ENCODE peak calls at places on chromosomes 7 and 10, in ten cellular contexts. Y is fibroblast of lung; Z is cardiac fibroblast; F is CD8-positive, alpha-beta T cell; D is heart right ventricle; H is brain microvascular endothelial cell; J is sigmoid colon; G is thoracic aorta; K is cardiac muscle cell; V is BE2C. A is an unnamed sample.

GRCh38 chr10:99743841-99744240 is 11.8 kb downstream of the CUTC start:
- DNase-seq in Y (no peak), Z (no peak), F (no peak), D (no peak), H (no peak), J (no peak), G (no peak), K (no peak), V (no peak), A (no peak)

GRCh38 chr10:50585921-50586739 is 37.6 kb downstream of the SGMS1 start:
- DNase-seq in Y (peak), Z (peak), F (no peak), D (no peak), H (peak), J (no peak), G (no peak), K (no peak), V (no peak), A (no peak)

GRCh38 chr7:117281562-117281961 is 41.3 kb downstream of the WNT2 start:
- DNase-seq in Y (no peak), Z (peak), F (no peak), D (no peak), H (no peak), J (no peak), G (no peak), K (peak), V (no peak), A (no peak)

GRCh38 chr10:124728071-124728829 is 15.9 kb downstream of the FAM53B start:
- DNase-seq in Y (peak), Z (peak), F (no peak), D (no peak), H (no peak), J (no peak), G (no peak), K (no peak), V (no peak), A (no peak)

GRCh38 chr7:77348371-77348813 is 67.8 kb downstream of the GSAP start:
- DNase-seq in Y (peak), Z (peak), F (no peak), D (peak), H (peak), J (peak), G (no peak), K (peak), V (no peak), A (no peak)

GRCh38 chr7:140212100-140212881 is 35.5 kb upstream of the KDM7A start:
- DNase-seq in Y (no peak), Z (no peak), F (no peak), D (no peak), H (no peak), J (no peak), G (no peak), K (no peak), V (no peak), A (no peak)

GRCh38 chr10:33460461-33461294 is 126.2 kb upstream of the NRP1 start:
- DNase-seq in Y (peak), Z (peak), F (no peak), D (peak), H (peak), J (peak), G (peak), K (peak), V (peak), A (no peak)

GRCh38 chr10:129794056-129794455 is 170.0 kb downstream of the EBF3 start:
- DNase-seq in Y (no peak), Z (no peak), F (no peak), D (no peak), H (no peak), J (no peak), G (no peak), K (no peak), V (no peak), A (no peak)

GRCh38 chr10:16585103-16585502 is 63.4 kb upstream of the C1QL3 start:
- DNase-seq in Y (no peak), Z (peak), F (no peak), D (no peak), H (no peak), J (no peak), G (no peak), K (no peak), V (no peak), A (no peak)

GRCh38 chr7:64098-64521 is 128.3 kb upstream of the FAM20C start:
- DNase-seq in Y (peak), Z (peak), F (no peak), D (peak), H (peak), J (peak), G (no peak), K (peak), V (peak), A (no peak)

GRCh38 chr10:48363617-48364355 is 57.3 kb downstream of the MAPK8 start:
- DNase-seq in Y (peak), Z (peak), F (no peak), D (no peak), H (peak), J (no peak), G (no peak), K (peak), V (peak), A (peak)

GRCh38 chr7:143303733-143304132 is 12.2 kb upstream of the CLCN1 start:
- DNase-seq in Y (no peak), Z (no peak), F (no peak), D (no peak), H (no peak), J (no peak), G (no peak), K (no peak), V (no peak), A (no peak)

GRCh38 chr7:80335473-80336232 is 176.2 kb downstream of the GNAT3 start:
- DNase-seq in Y (peak), Z (peak), F (no peak), D (no peak), H (no peak), J (no peak), G (no peak), K (no peak), V (no peak), A (no peak)

GRCh38 chr10:52779541-52780390 is 7.2 kb upstream of the MBL2 start:
- DNase-seq in Y (peak), Z (peak), F (no peak), D (peak), H (peak), J (no peak), G (no peak), K (peak), V (peak), A (peak)

GRCh38 chr7:253491-254336 is 36.3 kb upstream of the FOXL3 start:
- DNase-seq in Y (no peak), Z (no peak), F (no peak), D (no peak), H (no peak), J (no peak), G (no peak), K (no peak), V (no peak), A (no peak)

GRCh38 chr7:73977626-73978618 is 50.1 kb upstream of the ELN start:
- DNase-seq in Y (no peak), Z (no peak), F (no peak), D (no peak), H (no peak), J (peak), G (no peak), K (no peak), V (peak), A (no peak)

GRCh38 chr10:113549856-113550255 is 3.0 kb upstream of the HABP2 start:
- DNase-seq in Y (no peak), Z (no peak), F (no peak), D (no peak), H (no peak), J (no peak), G (no peak), K (no peak), V (peak), A (no peak)

GRCh38 chr10:58653139-58653538 is 140.5 kb downstream of the BICC1 start:
- DNase-seq in Y (peak), Z (peak), F (no peak), D (no peak), H (no peak), J (no peak), G (no peak), K (no peak), V (no peak), A (no peak)

GRCh38 chr7:90988523-90988922 is 275.7 kb upstream of the FZD1 start:
- DNase-seq in Y (no peak), Z (no peak), F (no peak), D (no peak), H (no peak), J (no peak), G (no peak), K (no peak), V (no peak), A (no peak)

GRCh38 chr7:112173214-112173905 is 32.8 kb downstream of the DOCK4 start:
- DNase-seq in Y (no peak), Z (peak), F (no peak), D (no peak), H (no peak), J (no peak), G (no peak), K (no peak), V (peak), A (no peak)

GRCh38 chr10:22010973-22011408 is 7.5 kb upstream of the DNAJC1 start:
- DNase-seq in Y (peak), Z (peak), F (no peak), D (no peak), H (no peak), J (no peak), G (no peak), K (peak), V (no peak), A (no peak)

GRCh38 chr7:64875658-64876406 is 27.2 kb upstream of the ZNF273 start:
- DNase-seq in Y (no peak), Z (no peak), F (no peak), D (no peak), H (no peak), J (no peak), G (no peak), K (no peak), V (no peak), A (no peak)

GRCh38 chr10:1420663-1421362 is 316.5 kb downstream of the ADARB2 start:
- DNase-seq in Y (peak), Z (no peak), F (peak), D (peak), H (peak), J (no peak), G (no peak), K (peak), V (peak), A (no peak)

GRCh38 chr7:26910221-26910620 is 45.8 kb upstream of the SKAP2 start:
- DNase-seq in Y (peak), Z (peak), F (no peak), D (no peak), H (peak), J (no peak), G (no peak), K (no peak), V (no peak), A (peak)

GRCh38 chr10:89079991-89080390 is 89.4 kb downstream of the FAS start:
- DNase-seq in Y (no peak), Z (no peak), F (no peak), D (no peak), H (no peak), J (no peak), G (no peak), K (no peak), V (no peak), A (no peak)

DNA sequence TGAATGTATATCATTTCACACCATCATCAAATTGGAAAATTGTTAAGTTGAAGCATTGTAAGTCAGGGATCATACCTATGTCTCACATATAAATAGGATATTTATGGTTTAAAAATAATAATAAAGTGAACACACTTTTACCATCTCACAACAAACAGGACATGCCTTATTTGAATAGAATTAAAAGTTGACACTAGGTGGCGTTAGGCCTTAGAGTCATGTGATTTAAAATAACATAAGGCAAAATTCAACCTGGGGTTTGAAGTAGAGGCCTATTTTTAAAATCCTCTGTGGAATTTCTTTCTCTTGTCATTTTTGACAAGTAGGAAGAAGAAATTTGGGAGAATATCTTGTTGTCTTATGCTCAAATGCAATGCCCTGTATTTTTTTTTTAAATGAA is 184.7 kb upstream of the PCDH15 start:
- DNase-seq in Y (peak), Z (peak), F (no peak), D (no peak), H (no peak), J (no peak), G (no peak), K (peak), V (no peak), A (no peak)
- TF ChIP-seq CTCF in Y (peak), Z (no peak), F (no peak), D (peak), H (no peak), J (no peak), G (no peak), K (peak), V (peak), A (no peak)

GRCh38 chr10:61663466-61663865 is 737 bp downstream of the CABCOCO1 start:
- DNase-seq in Y (no peak), Z (no peak), F (no peak), D (no peak), H (no peak), J (no peak), G (no peak), K (no peak), V (no peak), A (no peak)
- H3K4me3 ChIP-seq in Y (peak), Z (no peak), F (no peak), D (peak), H (peak), J (peak), G (peak), K (peak), V (no peak), A (peak)

GRCh38 chr7:107047902-107048782 is 3.6 kb downstream of the PRKAR2B start:
- DNase-seq in Y (no peak), Z (no peak), F (no peak), D (no peak), H (no peak), J (no peak), G (no peak), K (no peak), V (peak), A (no peak)
- TF ChIP-seq CTCF in Y (no peak), Z (no peak), F (no peak), D (no peak), H (peak), J (no peak), G (no peak), K (no peak), V (peak), A (no peak)

DNA sequence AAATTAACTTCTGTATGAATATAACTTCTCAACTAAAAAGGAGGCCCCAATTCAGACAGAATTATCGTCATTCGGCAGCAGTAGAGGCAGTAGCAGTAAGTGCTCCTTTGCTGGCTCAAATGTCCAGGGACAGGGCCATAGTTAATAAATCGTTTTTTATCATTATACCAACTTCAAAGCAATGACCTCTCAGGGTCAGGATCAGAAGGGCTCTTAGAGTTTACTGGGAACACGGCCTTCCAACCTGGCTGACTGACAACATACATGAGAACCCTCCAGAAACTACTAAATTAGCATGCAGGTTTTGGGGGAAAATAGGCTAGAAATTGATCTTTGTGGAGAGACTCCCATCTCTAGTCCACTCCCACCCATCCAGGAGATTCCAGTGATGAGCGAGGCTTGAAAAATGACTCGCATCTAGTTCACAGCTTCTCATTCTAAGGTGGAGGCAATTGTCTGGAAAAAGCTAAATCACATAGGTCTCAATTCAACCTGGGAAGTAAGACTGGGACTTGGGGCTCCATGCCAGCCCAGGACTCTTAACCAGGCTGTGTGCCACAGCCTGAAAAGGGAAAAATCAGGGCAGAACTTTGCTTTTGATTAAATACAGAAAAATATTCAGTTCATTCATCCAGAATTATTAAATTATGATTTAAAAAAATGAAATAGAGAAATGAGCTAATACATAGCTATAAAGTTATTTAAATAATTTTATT is 84.6 kb downstream of the ABLIM1 start:
- DNase-seq in Y (no peak), Z (no peak), F (no peak), D (no peak), H (no peak), J (no peak), G (no peak), K (no peak), V (no peak), A (no peak)
- H3K4me3 ChIP-seq in Y (no peak), Z (no peak), F (no peak), D (no peak), H (no peak), J (no peak), G (no peak), K (no peak), V (no peak), A (no peak)